ENCODE peak calls at places on chromosomes 4 and X, in ten cellular contexts. One of them, this sample, is unnamed. For H3K27me3 and H3K36me3, the result is how much of the 10 kb centered on the place peaks cover.

GRCh38 chr4:19227701-19228100 is 1024.0 kb upstream of the SLIT2 start:
- DNase-seq in psoas muscle: no peak
- DNase-seq in lower lobe of right lung: no peak
- DNase-seq in Panc1: no peak
- DNase-seq in gastrocnemius medialis: no peak
- DNase-seq in CD8-positive, alpha-beta memory T cell: no peak
- DNase-seq in endothelial cell of umbilical vein: no peak
- DNase-seq in fibroblast of lung: peak
- DNase-seq in testis: no peak
- DNase-seq in heart left ventricle: no peak
- DNase-seq in this sample: no peak

GRCh38 chr4:66489783-66490452 is 819.6 kb upstream of the EPHA5 start:
- DNase-seq in gastrocnemius medialis: no peak
- DNase-seq in CD8-positive, alpha-beta memory T cell: no peak
- DNase-seq in lower lobe of right lung: no peak
- DNase-seq in Panc1: no peak
- DNase-seq in testis: no peak
- DNase-seq in psoas muscle: no peak
- DNase-seq in endothelial cell of umbilical vein: no peak
- DNase-seq in heart left ventricle: no peak
- DNase-seq in fibroblast of lung: peak
- DNase-seq in this sample: no peak

GRCh38 chr4:1786544-1787362 is 6.3 kb upstream of the FGFR3 start:
- DNase-seq in gastrocnemius medialis: no peak
- DNase-seq in CD8-positive, alpha-beta memory T cell: no peak
- DNase-seq in endothelial cell of umbilical vein: no peak
- DNase-seq in testis: no peak
- DNase-seq in psoas muscle: no peak
- DNase-seq in Panc1: no peak
- DNase-seq in fibroblast of lung: no peak
- DNase-seq in lower lobe of right lung: no peak
- DNase-seq in heart left ventricle: no peak
- DNase-seq in this sample: no peak

GRCh38 chr4:147560632-147561031 is 56.6 kb upstream of the TMEM184C start:
- DNase-seq in psoas muscle: no peak
- DNase-seq in heart left ventricle: no peak
- DNase-seq in Panc1: no peak
- DNase-seq in CD8-positive, alpha-beta memory T cell: no peak
- DNase-seq in testis: no peak
- DNase-seq in gastrocnemius medialis: no peak
- DNase-seq in fibroblast of lung: peak
- DNase-seq in lower lobe of right lung: no peak
- DNase-seq in endothelial cell of umbilical vein: no peak
- DNase-seq in this sample: no peak

GRCh38 chr4:105967058-105967658 is 71.9 kb downstream of the NPNT start:
- DNase-seq in heart left ventricle: no peak
- DNase-seq in testis: no peak
- DNase-seq in endothelial cell of umbilical vein: no peak
- DNase-seq in fibroblast of lung: no peak
- DNase-seq in lower lobe of right lung: peak
- DNase-seq in Panc1: no peak
- DNase-seq in gastrocnemius medialis: no peak
- DNase-seq in psoas muscle: no peak
- DNase-seq in CD8-positive, alpha-beta memory T cell: no peak
- DNase-seq in this sample: no peak

GRCh38 chrX:153933751-153934472 is 925 bp downstream of the NAA10 start:
- DNase-seq in CD8-positive, alpha-beta memory T cell: no peak
- DNase-seq in endothelial cell of umbilical vein: no peak
- DNase-seq in psoas muscle: no peak
- DNase-seq in heart left ventricle: no peak
- DNase-seq in lower lobe of right lung: no peak
- DNase-seq in Panc1: no peak
- DNase-seq in fibroblast of lung: peak
- DNase-seq in gastrocnemius medialis: no peak
- DNase-seq in testis: no peak
- DNase-seq in this sample: no peak

GRCh38 chrX:148609766-148610698 is 109.6 kb downstream of the AFF2 start:
- DNase-seq in endothelial cell of umbilical vein: no peak
- DNase-seq in lower lobe of right lung: no peak
- DNase-seq in gastrocnemius medialis: no peak
- DNase-seq in CD8-positive, alpha-beta memory T cell: no peak
- DNase-seq in fibroblast of lung: peak
- DNase-seq in psoas muscle: no peak
- DNase-seq in heart left ventricle: no peak
- DNase-seq in Panc1: no peak
- DNase-seq in testis: no peak
- DNase-seq in this sample: no peak

GRCh38 chr4:55887594-55887993 is 34.1 kb downstream of the EXOC1 start:
- DNase-seq in lower lobe of right lung: no peak
- DNase-seq in Panc1: no peak
- DNase-seq in fibroblast of lung: no peak
- DNase-seq in CD8-positive, alpha-beta memory T cell: no peak
- DNase-seq in heart left ventricle: no peak
- DNase-seq in endothelial cell of umbilical vein: no peak
- DNase-seq in gastrocnemius medialis: no peak
- DNase-seq in testis: no peak
- DNase-seq in psoas muscle: no peak
- DNase-seq in this sample: no peak

GRCh38 chrX:119643696-119644095 is 37.5 kb upstream of the NKRF start:
- DNase-seq in lower lobe of right lung: no peak
- DNase-seq in heart left ventricle: no peak
- DNase-seq in Panc1: no peak
- DNase-seq in CD8-positive, alpha-beta memory T cell: no peak
- DNase-seq in psoas muscle: no peak
- DNase-seq in gastrocnemius medialis: no peak
- DNase-seq in testis: no peak
- DNase-seq in fibroblast of lung: no peak
- DNase-seq in endothelial cell of umbilical vein: no peak
- DNase-seq in this sample: no peak

GRCh38 chr4:128986019-128986418 is 107.3 kb downstream of the SCLT1 start:
- DNase-seq in gastrocnemius medialis: no peak
- DNase-seq in testis: no peak
- DNase-seq in Panc1: no peak
- DNase-seq in CD8-positive, alpha-beta memory T cell: no peak
- DNase-seq in fibroblast of lung: no peak
- DNase-seq in heart left ventricle: no peak
- DNase-seq in endothelial cell of umbilical vein: no peak
- DNase-seq in psoas muscle: no peak
- DNase-seq in lower lobe of right lung: no peak
- DNase-seq in this sample: no peak

GRCh38 chr4:136281889-136282288 is 1250.4 kb downstream of the PCDH18 start:
- DNase-seq in testis: no peak
- DNase-seq in endothelial cell of umbilical vein: no peak
- DNase-seq in CD8-positive, alpha-beta memory T cell: no peak
- DNase-seq in lower lobe of right lung: no peak
- DNase-seq in fibroblast of lung: no peak
- DNase-seq in Panc1: no peak
- DNase-seq in gastrocnemius medialis: no peak
- DNase-seq in psoas muscle: no peak
- DNase-seq in heart left ventricle: no peak
- DNase-seq in this sample: no peak

GRCh38 chr4:139950568-139950967 is 203.4 kb downstream of the MAML3 start:
- DNase-seq in fibroblast of lung: peak
- DNase-seq in Panc1: no peak
- DNase-seq in endothelial cell of umbilical vein: no peak
- DNase-seq in CD8-positive, alpha-beta memory T cell: no peak
- DNase-seq in psoas muscle: no peak
- DNase-seq in lower lobe of right lung: peak
- DNase-seq in testis: no peak
- DNase-seq in heart left ventricle: no peak
- DNase-seq in gastrocnemius medialis: no peak
- DNase-seq in this sample: no peak

GRCh38 chr4:7844247-7844991 is 95.2 kb downstream of the AFAP1 start:
- DNase-seq in lower lobe of right lung: peak
- DNase-seq in endothelial cell of umbilical vein: peak
- DNase-seq in Panc1: no peak
- DNase-seq in psoas muscle: peak
- DNase-seq in CD8-positive, alpha-beta memory T cell: peak
- DNase-seq in testis: peak
- DNase-seq in fibroblast of lung: peak
- DNase-seq in heart left ventricle: peak
- DNase-seq in gastrocnemius medialis: peak
- DNase-seq in this sample: peak

DNA sequence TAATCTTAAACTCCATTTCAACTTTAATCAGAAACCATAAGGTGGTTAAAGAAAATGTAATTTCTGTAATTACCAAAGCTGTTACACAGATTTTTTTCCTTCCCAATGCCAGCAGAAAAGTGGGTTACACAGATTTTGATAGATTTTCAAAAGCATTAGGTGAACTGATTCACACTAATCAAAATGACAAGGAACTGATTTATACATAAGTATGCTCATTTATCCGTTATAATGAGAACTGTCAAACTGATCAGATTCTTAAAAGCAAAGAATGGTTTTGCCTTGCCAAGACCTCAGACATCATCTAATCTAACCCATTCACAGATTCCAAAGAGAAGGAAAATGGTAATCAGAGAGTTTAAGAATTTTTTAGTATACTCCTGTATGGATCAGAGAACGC is 5.2 kb downstream of the UGDH start:
- DNase-seq in endothelial cell of umbilical vein: no peak
- DNase-seq in psoas muscle: no peak
- DNase-seq in heart left ventricle: no peak
- DNase-seq in Panc1: no peak
- DNase-seq in CD8-positive, alpha-beta memory T cell: no peak
- DNase-seq in gastrocnemius medialis: no peak
- DNase-seq in lower lobe of right lung: no peak
- DNase-seq in fibroblast of lung: peak
- DNase-seq in testis: no peak
- DNase-seq in this sample: no peak
- H3K4me3 ChIP-seq in endothelial cell of umbilical vein: no peak
- H3K4me3 ChIP-seq in psoas muscle: no peak
- H3K4me3 ChIP-seq in heart left ventricle: no peak
- H3K4me3 ChIP-seq in Panc1: peak
- H3K4me3 ChIP-seq in CD8-positive, alpha-beta memory T cell: no peak
- H3K4me3 ChIP-seq in gastrocnemius medialis: no peak
- H3K4me3 ChIP-seq in lower lobe of right lung: no peak
- H3K4me3 ChIP-seq in fibroblast of lung: peak
- H3K4me3 ChIP-seq in testis: no peak
- H3K4me3 ChIP-seq in this sample: no peak

GRCh38 chrX:97096385-97096784 is 212.7 kb downstream of the RPA4 start:
- DNase-seq in heart left ventricle: no peak
- DNase-seq in gastrocnemius medialis: no peak
- DNase-seq in lower lobe of right lung: no peak
- DNase-seq in testis: no peak
- DNase-seq in Panc1: no peak
- DNase-seq in endothelial cell of umbilical vein: no peak
- DNase-seq in fibroblast of lung: no peak
- DNase-seq in CD8-positive, alpha-beta memory T cell: no peak
- DNase-seq in psoas muscle: no peak
- DNase-seq in this sample: no peak
- H3K27me3 ChIP-seq in heart left ventricle: under half
- H3K27me3 ChIP-seq in gastrocnemius medialis: under half
- H3K27me3 ChIP-seq in lower lobe of right lung: under half
- H3K27me3 ChIP-seq in testis: under half
- H3K27me3 ChIP-seq in Panc1: under half
- H3K27me3 ChIP-seq in endothelial cell of umbilical vein: under half
- H3K27me3 ChIP-seq in fibroblast of lung: under half
- H3K27me3 ChIP-seq in CD8-positive, alpha-beta memory T cell: under half
- H3K27me3 ChIP-seq in psoas muscle: under half
- H3K27me3 ChIP-seq in this sample: under half

DNA sequence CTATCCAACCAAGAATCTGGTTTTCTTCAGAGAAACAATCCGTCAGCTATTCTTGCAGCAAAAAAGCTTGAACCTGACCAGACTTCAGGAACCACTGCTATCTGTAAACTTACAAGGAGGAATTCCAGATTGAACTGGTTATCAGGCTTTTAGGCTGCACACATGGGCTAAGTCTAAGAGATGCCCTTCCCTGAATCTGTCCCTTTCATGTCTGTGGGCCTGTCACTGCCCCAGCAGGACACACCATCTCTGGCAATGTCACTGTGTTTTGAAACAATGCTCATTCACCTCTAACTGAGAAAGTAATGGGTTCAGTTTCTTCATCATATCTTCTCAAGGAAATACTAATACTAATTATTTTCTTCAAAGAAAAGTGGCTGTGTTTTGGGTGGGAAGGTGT is 72.8 kb downstream of the PARM1 start:
- DNase-seq in CD8-positive, alpha-beta memory T cell: no peak
- DNase-seq in testis: no peak
- DNase-seq in Panc1: no peak
- DNase-seq in gastrocnemius medialis: no peak
- DNase-seq in endothelial cell of umbilical vein: no peak
- DNase-seq in psoas muscle: no peak
- DNase-seq in lower lobe of right lung: no peak
- DNase-seq in fibroblast of lung: no peak
- DNase-seq in heart left ventricle: no peak
- DNase-seq in this sample: no peak
- H3K36me3 ChIP-seq in CD8-positive, alpha-beta memory T cell: under half
- H3K36me3 ChIP-seq in testis: under half
- H3K36me3 ChIP-seq in Panc1: under half
- H3K36me3 ChIP-seq in gastrocnemius medialis: under half
- H3K36me3 ChIP-seq in endothelial cell of umbilical vein: under half
- H3K36me3 ChIP-seq in psoas muscle: under half
- H3K36me3 ChIP-seq in lower lobe of right lung: under half
- H3K36me3 ChIP-seq in fibroblast of lung: under half
- H3K36me3 ChIP-seq in heart left ventricle: under half
- H3K36me3 ChIP-seq in this sample: under half

GRCh38 chr4:94827481-94828110 is 69.8 kb downstream of the BMPR1B start:
- DNase-seq in psoas muscle: no peak
- DNase-seq in heart left ventricle: no peak
- DNase-seq in lower lobe of right lung: no peak
- DNase-seq in endothelial cell of umbilical vein: peak
- DNase-seq in Panc1: peak
- DNase-seq in CD8-positive, alpha-beta memory T cell: no peak
- DNase-seq in fibroblast of lung: peak
- DNase-seq in testis: no peak
- DNase-seq in gastrocnemius medialis: no peak
- DNase-seq in this sample: no peak
- H3K4me3 ChIP-seq in psoas muscle: no peak
- H3K4me3 ChIP-seq in heart left ventricle: no peak
- H3K4me3 ChIP-seq in lower lobe of right lung: no peak
- H3K4me3 ChIP-seq in endothelial cell of umbilical vein: no peak
- H3K4me3 ChIP-seq in Panc1: no peak
- H3K4me3 ChIP-seq in CD8-positive, alpha-beta memory T cell: no peak
- H3K4me3 ChIP-seq in fibroblast of lung: no peak
- H3K4me3 ChIP-seq in testis: no peak
- H3K4me3 ChIP-seq in gastrocnemius medialis: no peak
- H3K4me3 ChIP-seq in this sample: no peak

This sample was measured in MG63.